ENCODE peak calls at places on chromosomes 4 and X, in six cellular contexts. J is HFF-Myc, G is mammary epithelial cell, E is epithelial cell of esophagus, W is psoas muscle, R is left ventricle myocardium inferior. H is an unnamed sample.

GRCh38 chr4:140085062-140085622 is 68.8 kb downstream of the MAML3 start:
- DNase-seq in W (no peak), E (no peak), R (no peak), J (no peak), G (no peak), H (no peak)

GRCh38 chrX:36436286-36436860 is 516.8 kb downstream of the CFAP47 start:
- DNase-seq in J (no peak), E (no peak), G (no peak), R (no peak), W (no peak), H (no peak)

GRCh38 chr4:127870688-127871087 is 10.0 kb upstream of the PLK4 start:
- DNase-seq in E (peak; percentile 81), W (no peak), G (peak; percentile 73), R (no peak), J (peak; percentile 78), H (peak; percentile 85)

GRCh38 chrX:110394653-110395052 is 36.0 kb downstream of the RTL9 start:
- DNase-seq in W (no peak), J (peak; percentile 68), R (no peak), E (peak; percentile 84), G (peak; percentile 85), H (no peak)

GRCh38 chrX:115233497-115234219 is at the start of gene LRCH2:
- DNase-seq in W (peak; percentile 18), E (no peak), J (no peak), G (no peak), R (peak; percentile 20), H (peak; percentile 47)

GRCh38 chr4:39046243-39046642 is 14.0 kb upstream of the TMEM156 start:
- DNase-seq in G (peak; percentile 66), E (peak; percentile 94), R (no peak), J (no peak), W (no peak), H (no peak)

GRCh38 chrX:16722481-16722880 is 3.1 kb downstream of the SYAP1 start:
- DNase-seq in W (no peak), E (no peak), G (no peak), J (no peak), R (no peak), H (no peak)

GRCh38 chr4:7857238-7857701 is 82.4 kb downstream of the AFAP1 start:
- DNase-seq in W (peak; percentile 35), R (peak; percentile 51), J (peak; percentile 72), E (peak; percentile 71), G (peak; percentile 57), H (peak; percentile 61)

GRCh38 chrX:114962209-114962608 is 55.2 kb downstream of the IL13RA2 start:
- DNase-seq in W (no peak), R (no peak), J (no peak), G (no peak), E (peak; percentile 6), H (no peak)

GRCh38 chr4:141066690-141067089 is 66.6 kb downstream of the RNF150 start:
- DNase-seq in J (no peak), R (no peak), W (no peak), E (no peak), G (no peak), H (no peak)

GRCh38 chr4:186029731-186030421 is 39.1 kb upstream of the TLR3 start:
- DNase-seq in W (peak; percentile 64), R (peak; percentile 83), E (peak; percentile 19), G (no peak), J (no peak), H (peak; percentile 85)

GRCh38 chr4:6071191-6071958 is 53.1 kb upstream of the C4orf50 start:
- DNase-seq in E (no peak), R (no peak), W (no peak), G (no peak), J (no peak), H (no peak)

GRCh38 chrX:108437789-108438623 is at the start of gene COL4A6:
- DNase-seq in J (no peak), R (no peak), W (no peak), E (peak; percentile 68), G (peak; percentile 59), H (peak; percentile 26)

GRCh38 chr4:94758141-94758699 is 465 bp downstream of the BMPR1B start:
- DNase-seq in J (no peak), G (no peak), R (no peak), E (peak; percentile 63), W (peak; percentile 37), H (peak; percentile 49)

GRCh38 chrX:150683536-150684146 is 9.6 kb upstream of the MTMR1 start:
- DNase-seq in R (no peak), W (no peak), E (peak; percentile 56), G (peak; percentile 27), J (peak; percentile 20), H (peak; percentile 31)

GRCh38 chr4:106502106-106502699 is 133.6 kb upstream of the GIMD1 start:
- DNase-seq in E (peak; percentile 65), W (peak; percentile 23), G (peak; percentile 52), J (peak; percentile 26), R (peak; percentile 29), H (peak; percentile 66)

GRCh38 chr4:185196437-185196836 is 7.4 kb downstream of the CFAP97 start:
- DNase-seq in J (no peak), R (no peak), E (no peak), W (no peak), G (no peak), H (no peak)

GRCh38 chrX:137684591-137684990 is 118.7 kb downstream of the ZIC3 start:
- DNase-seq in G (no peak), E (no peak), W (no peak), J (no peak), R (no peak), H (no peak)

GRCh38 chr4:86223472-86223871 is 136.4 kb downstream of the MAPK10 start:
- DNase-seq in W (no peak), G (peak; percentile 19), E (peak; percentile 52), J (peak; percentile 11), R (no peak), H (peak; percentile 18)

GRCh38 chr4:168711197-168712120 is 214.6 kb downstream of the PALLD start:
- DNase-seq in J (no peak), E (peak; percentile 48), W (peak; percentile 26), G (peak; percentile 63), R (no peak), H (peak; percentile 70)

GRCh38 chr4:2424581-2424980 is 5.8 kb downstream of the CFAP99 start:
- DNase-seq in J (no peak), W (no peak), E (no peak), R (no peak), G (no peak), H (no peak)
- H3K4me3 ChIP-seq in J (no peak overlapping the region), W (no peak overlapping the region), E (no peak overlapping the region), R (no peak overlapping the region), G (no peak overlapping the region), H (no peak overlapping the region)

GRCh38 chrX:55524487-55524886 is 34.8 kb upstream of the USP51 start:
- DNase-seq in J (no peak), R (no peak), G (no peak), W (no peak), E (peak; percentile 1), H (no peak)
- TF ChIP-seq CTCF in J (no peak), R (peak; percentile 36), G (no peak), W (no peak), E (no peak), H (no peak)

GRCh38 chr4:76791479-76791878 is 106.5 kb downstream of the SOWAHB start:
- DNase-seq in R (no peak), W (no peak), E (no peak), G (no peak), J (no peak), H (no peak)
- H3K4me3 ChIP-seq in R (no peak overlapping the region), W (no peak overlapping the region), E (no peak overlapping the region), G (no peak overlapping the region), J (no peak overlapping the region), H (no peak overlapping the region)

DNA sequence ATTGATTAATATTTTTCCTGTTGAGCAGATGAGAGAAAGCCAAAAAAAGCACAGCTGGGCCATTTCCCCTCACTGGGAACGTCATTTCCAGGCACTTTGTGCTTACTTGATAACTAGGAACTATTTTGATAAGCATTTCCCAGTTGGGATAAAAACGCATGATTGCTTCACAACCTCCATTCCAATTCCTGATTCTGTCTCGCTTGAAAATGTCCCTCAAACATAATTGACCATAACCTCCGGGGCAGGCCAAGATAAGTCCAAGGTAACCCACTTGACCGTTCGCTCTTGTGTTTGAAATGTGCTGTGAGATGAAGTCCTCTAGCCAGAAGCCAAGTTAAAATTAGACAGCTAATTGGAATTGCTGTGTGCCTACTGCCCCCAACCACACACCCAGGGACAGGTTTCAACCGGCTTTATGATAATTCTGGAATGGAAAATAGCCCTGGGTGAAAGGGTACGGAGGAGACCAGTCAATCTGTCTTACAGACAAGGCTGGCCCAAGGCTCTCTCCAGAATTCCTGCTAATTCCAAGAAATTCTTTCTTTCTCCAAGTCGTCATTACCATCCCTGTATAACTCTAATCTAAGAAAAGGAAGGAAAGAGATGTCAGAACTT is 137.1 kb downstream of the MID1 start:
- DNase-seq in J (no peak), E (peak; percentile 39), W (no peak), G (no peak), R (peak; percentile 13), H (peak; percentile 93)
- TF ChIP-seq CTCF in J (no peak), E (no peak), W (no peak), G (no peak), R (no peak), H (no peak)

DNA sequence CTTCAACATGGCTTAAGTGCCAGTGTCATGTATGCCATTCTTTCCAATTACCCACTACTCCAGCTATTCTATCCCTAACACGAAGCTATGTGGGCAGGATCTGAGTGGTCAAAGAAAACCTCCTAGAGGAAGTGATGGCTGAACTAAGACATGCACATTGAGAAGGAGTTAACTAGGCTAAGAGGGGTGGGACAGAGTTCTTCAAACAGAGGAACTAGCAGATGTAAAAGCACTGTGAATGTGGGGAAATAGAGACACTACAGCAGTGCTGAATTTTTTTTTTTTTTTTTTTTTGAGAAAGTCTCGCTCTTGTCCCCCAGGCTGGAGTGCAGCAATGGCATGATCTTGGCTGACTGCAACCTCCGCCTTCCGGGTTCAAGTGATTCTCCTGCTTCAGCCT is 6.2 kb downstream of the JCHAIN start:
- DNase-seq in G (no peak), R (no peak), J (no peak), W (no peak), E (no peak), H (no peak)
- H3K4me3 ChIP-seq in G (no peak overlapping the region), R (no peak overlapping the region), J (no peak overlapping the region), W (no peak overlapping the region), E (no peak overlapping the region), H (no peak overlapping the region)

DNA sequence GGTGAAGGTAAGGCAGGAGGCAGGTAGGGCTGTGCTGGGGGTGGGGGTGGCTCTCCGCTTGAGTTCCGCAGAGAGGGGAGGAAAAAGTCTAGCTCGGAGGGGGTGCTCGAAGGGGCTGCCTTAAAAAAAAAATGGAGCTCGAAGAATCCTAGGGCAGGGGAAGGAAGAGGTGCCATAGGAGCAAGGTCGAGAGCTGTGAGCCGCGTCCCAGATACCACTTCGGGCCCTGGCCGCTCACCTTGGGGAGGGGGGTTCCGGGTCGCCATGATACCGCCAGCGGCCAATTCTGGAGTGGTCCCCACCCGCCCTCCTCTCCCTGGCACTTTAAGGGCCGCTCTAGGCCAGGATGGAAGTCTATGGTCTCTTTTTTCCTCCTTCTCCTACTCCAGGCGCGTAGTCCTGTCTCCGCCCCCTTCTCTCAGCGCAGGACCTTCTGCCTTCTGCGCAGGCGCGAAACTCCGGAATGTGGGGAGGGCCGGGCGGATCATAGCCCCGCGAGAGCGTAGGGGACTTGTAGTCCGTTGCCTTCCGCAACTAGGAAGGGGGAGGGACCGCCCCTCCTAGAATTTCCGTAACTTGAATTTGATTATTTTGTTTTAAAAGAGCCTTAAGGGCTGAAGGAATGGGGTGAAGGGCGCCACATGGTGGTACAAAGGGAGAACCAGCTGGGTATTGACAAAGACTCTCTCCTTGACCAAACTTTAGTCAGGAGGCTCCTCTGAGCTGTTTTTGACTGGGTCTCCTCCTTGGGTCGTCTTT is at the start of gene FUNDC1:
- DNase-seq in G (peak; percentile 91), J (peak; percentile 75), W (peak; percentile 94), R (peak; percentile 90), E (peak; percentile 87), H (peak; percentile 96)
- TF ChIP-seq CTCF in G (no peak), J (peak; percentile 22), W (peak; percentile 30), R (peak; percentile 30), E (peak; percentile 35), H (no peak)

H was measured in endothelial cell of umbilical vein.